ENCODE peak calls at places on chromosomes 4 and X, in seven cellular contexts. U, W, B, E, J, R and K are unnamed samples.

GRCh38 chrX:54447461-54447860 is 7.3 kb downstream of the TSR2 start:
- DNase-seq in U (no peak), W (no peak), B (peak), E (peak), J (peak), R (no peak), K (no peak)

GRCh38 chr4:2953496-2953895 is 9.7 kb downstream of the NOP14 start:
- DNase-seq in U (no peak), W (no peak), B (peak), E (no peak), J (no peak), R (no peak), K (no peak)

GRCh38 chr4:166903408-166903807 is 330.9 kb downstream of the SPOCK3 start:
- DNase-seq in U (no peak), W (no peak), B (no peak), E (no peak), J (no peak), R (no peak), K (no peak)

GRCh38 chrX:39611468-39611867 is 486.3 kb downstream of the BCOR start:
- DNase-seq in U (no peak), W (no peak), B (no peak), E (no peak), J (no peak), R (no peak), K (no peak)

GRCh38 chr4:147799986-147800555 is 68.2 kb downstream of the ARHGAP10 start:
- DNase-seq in U (no peak), W (no peak), B (no peak), E (no peak), J (no peak), R (peak), K (peak)

GRCh38 chr4:177064724-177065394 is 244.8 kb upstream of the NEIL3 start:
- DNase-seq in U (no peak), W (no peak), B (no peak), E (no peak), J (peak), R (no peak), K (no peak)

GRCh38 chrX:13863326-13863725 is 46.4 kb upstream of the GPM6B start:
- DNase-seq in U (no peak), W (no peak), B (no peak), E (no peak), J (no peak), R (no peak), K (no peak)

GRCh38 chr4:40763228-40763716 is 13.5 kb downstream of the NSUN7 start:
- DNase-seq in U (no peak), W (no peak), B (no peak), E (no peak), J (no peak), R (no peak), K (no peak)

GRCh38 chr4:1413687-1414479 is 7.6 kb upstream of the NKX1-1 start:
- DNase-seq in U (peak), W (no peak), B (no peak), E (no peak), J (peak), R (no peak), K (no peak)

GRCh38 chrX:20451936-20452335 is 185.2 kb upstream of the RPS6KA3 start:
- DNase-seq in U (no peak), W (no peak), B (no peak), E (no peak), J (no peak), R (no peak), K (no peak)

GRCh38 chrX:567891-568290 is 62.7 kb upstream of the SHOX start:
- DNase-seq in U (no peak), W (no peak), B (no peak), E (no peak), J (no peak), R (no peak), K (no peak)

GRCh38 chr4:152101546-152102183 is 340.9 kb upstream of the GATB start:
- DNase-seq in U (no peak), W (no peak), B (no peak), E (no peak), J (no peak), R (no peak), K (no peak)

GRCh38 chr4:164204434-164204833 is 549.5 kb upstream of the SMIM31 start:
- DNase-seq in U (no peak), W (no peak), B (no peak), E (peak), J (peak), R (no peak), K (no peak)

GRCh38 chr4:84167579-84167978 is 331.5 kb downstream of the NKX6-1 start:
- DNase-seq in U (no peak), W (no peak), B (no peak), E (peak), J (peak), R (no peak), K (no peak)

GRCh38 chrX:25105251-25105650 is 89.5 kb upstream of the ARX start:
- DNase-seq in U (no peak), W (no peak), B (no peak), E (no peak), J (peak), R (no peak), K (no peak)

GRCh38 chr4:1055721-1056590 is 44.5 kb downstream of the FGFRL1 start:
- DNase-seq in U (peak), W (peak), B (peak), E (peak), J (peak), R (peak), K (peak)

GRCh38 chrX:71532078-71532752 is 689 bp upstream of the OGT start:
- DNase-seq in U (no peak), W (no peak), B (peak), E (peak), J (no peak), R (peak), K (peak)

GRCh38 chr4:79576480-79576803 is 168.4 kb upstream of the GK2 start:
- DNase-seq in U (no peak), W (no peak), B (no peak), E (peak), J (peak), R (no peak), K (no peak)

GRCh38 chrX:105190252-105190853 is 30.1 kb downstream of the TEX13A start:
- DNase-seq in U (no peak), W (no peak), B (peak), E (peak), J (peak), R (no peak), K (peak)

GRCh38 chr4:4418676-4419370 is 31.9 kb downstream of the NSG1 start:
- DNase-seq in U (peak), W (peak), B (no peak), E (no peak), J (no peak), R (no peak), K (no peak)

GRCh38 chrX:12975999-12976558 is 1.2 kb downstream of the TMSB4X start:
- DNase-seq in U (no peak), W (peak), B (peak), E (peak), J (peak), R (no peak), K (peak)

GRCh38 chr4:172895699-172896098 is 272.9 kb upstream of the GALNT7 start:
- DNase-seq in U (no peak), W (no peak), B (no peak), E (no peak), J (no peak), R (no peak), K (no peak)

DNA sequence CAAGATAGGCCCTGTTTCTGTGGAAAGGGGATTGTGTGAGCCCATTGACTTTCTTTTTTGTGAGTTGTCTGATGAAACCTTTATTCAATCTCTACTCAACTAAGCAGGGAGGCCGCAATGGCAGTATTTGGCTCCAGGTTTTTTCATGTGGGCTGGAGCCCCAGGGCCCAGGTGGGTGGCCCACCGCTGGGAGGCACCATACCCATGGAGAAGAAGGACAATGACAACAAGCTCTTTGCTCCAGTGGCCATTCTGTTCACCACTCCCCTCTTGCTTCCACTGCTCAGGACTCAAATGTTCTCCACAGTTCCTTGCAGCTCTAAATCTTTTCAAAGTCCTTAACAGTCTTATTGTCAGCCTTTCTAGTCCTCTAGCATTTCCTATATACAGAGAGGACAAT is 54.1 kb downstream of the HOPX start:
- DNase-seq in U (no peak), W (no peak), B (no peak), E (no peak), J (no peak), R (no peak), K (peak)
- TF ChIP-seq CTCF in U (no peak), W (no peak), B (no peak), E (no peak), J (no peak), R (no peak), K (no peak)

GRCh38 chrX:47198687-47199080 is 5.1 kb downstream of the UBA1 start:
- DNase-seq in U (no peak), W (peak), B (no peak), E (no peak), J (no peak), R (no peak), K (no peak)
- TF ChIP-seq CTCF in U (no peak), W (no peak), B (no peak), E (no peak), J (no peak), R (no peak), K (no peak)

GRCh38 chr4:54840992-54841768 is 183.4 kb downstream of the KIT start:
- DNase-seq in U (no peak), W (no peak), B (no peak), E (peak), J (no peak), R (no peak), K (peak)
- TF ChIP-seq CTCF in U (no peak), W (no peak), B (no peak), E (peak), J (peak), R (no peak), K (no peak)

GRCh38 chr4:112952301-112952700 is 97.2 kb upstream of the ANK2 start:
- DNase-seq in U (no peak), W (no peak), B (no peak), E (no peak), J (no peak), R (no peak), K (no peak)

GRCh38 chr4:112947616-112948015 is 101.8 kb upstream of the ANK2 start:
- DNase-seq in U (no peak), W (no peak), B (no peak), E (no peak), J (no peak), R (no peak), K (no peak)

GRCh38 chr4:112956458-112956857 is 93.0 kb upstream of the ANK2 start:
- DNase-seq in U (no peak), W (no peak), B (no peak), E (no peak), J (no peak), R (no peak), K (no peak)

GRCh38 chr4:112953295-112953694 is 96.2 kb upstream of the ANK2 start:
- DNase-seq in U (no peak), W (no peak), B (no peak), E (no peak), J (peak), R (no peak), K (no peak)

DNA sequence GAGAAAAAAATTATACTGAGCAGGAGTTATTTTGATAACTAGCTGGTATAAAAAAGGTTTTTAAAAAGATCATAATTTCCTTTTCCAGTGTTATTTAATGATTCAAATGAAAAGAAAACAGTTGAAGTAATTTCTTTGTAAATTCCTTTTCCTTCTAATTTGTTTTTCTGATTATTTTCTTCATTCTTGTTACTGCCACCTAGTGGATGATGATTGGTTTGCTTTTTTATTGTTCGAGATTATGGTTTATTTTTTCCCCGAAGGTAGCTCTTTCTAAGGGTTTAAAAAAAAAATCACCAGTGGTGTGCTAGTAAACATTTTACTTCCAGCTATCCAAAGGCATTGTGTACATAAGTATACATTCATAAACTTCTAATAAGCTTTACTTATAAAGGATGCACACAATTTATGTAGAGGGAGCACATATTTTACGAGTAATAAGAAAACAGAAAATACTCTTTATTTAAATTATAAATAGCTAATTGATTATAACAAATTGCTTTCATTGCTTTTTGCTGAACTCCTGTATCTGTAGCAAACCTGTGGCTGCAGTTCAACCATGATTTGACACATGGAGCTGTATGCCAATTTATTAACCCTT is 98.0 kb upstream of the ANK2 start:
- DNase-seq in U (no peak), W (no peak), B (no peak), E (peak), J (peak), R (no peak), K (no peak)
- TF ChIP-seq CTCF in U (no peak), W (peak), B (peak), E (peak), J (peak), R (peak), K (no peak)

GRCh38 chr4:142844782-142845181 is 1.3 kb downstream of the INPP4B start:
- DNase-seq in U (no peak), W (no peak), B (no peak), E (no peak), J (no peak), R (no peak), K (no peak)

GRCh38 chr4:142845293-142846070 is 619 bp downstream of the INPP4B start:
- DNase-seq in U (peak), W (peak), B (no peak), E (peak), J (peak), R (no peak), K (peak)

GRCh38 chr4:142850478-142850877 is 4.4 kb upstream of the INPP4B start:
- DNase-seq in U (no peak), W (no peak), B (no peak), E (no peak), J (peak), R (no peak), K (no peak)

GRCh38 chr4:142846105-142846728 is at the start of gene INPP4B:
- DNase-seq in U (peak), W (peak), B (peak), E (peak), J (peak), R (peak), K (peak)

GRCh38 chr4:142846729-142847606 is 867 bp upstream of the INPP4B start:
- DNase-seq in U (no peak), W (peak), B (no peak), E (peak), J (peak), R (peak), K (peak)
- TF ChIP-seq CTCF in U (no peak), W (peak), B (peak), E (peak), J (peak), R (peak), K (peak)